ENCODE peak calls at places on chromosomes 4 and X, in seven cellular contexts. B is stomach, S is upper lobe of left lung, Y is tibial nerve, I is transverse colon, G is SK-N-SH, F is H1. K is an unnamed sample. For H3K4me1, the result is how much of the 10 kb centered on the place peaks cover.

GRCh38 chrX:104968241-104968640 is 252.3 kb downstream of the TEX13A start:
- DNase-seq in B (no peak), S (no peak), Y (no peak), I (no peak), G (no peak), F (no peak), K (no peak)

GRCh38 chrX:24229967-24230366 is 80.4 kb downstream of the ZFX start:
- DNase-seq in B (no peak), S (no peak), Y (no peak), I (no peak), G (no peak), F (no peak), K (no peak)

GRCh38 chr4:140083320-140083719 is 70.7 kb downstream of the MAML3 start:
- DNase-seq in B (no peak), S (no peak), Y (no peak), I (no peak), G (no peak), F (no peak), K (no peak)

GRCh38 chr4:118270492-118270891 is 82.3 kb downstream of the PRSS12 start:
- DNase-seq in B (no peak), S (no peak), Y (no peak), I (no peak), G (peak), F (no peak), K (no peak)

GRCh38 chr4:55437356-55437796 is 41.6 kb downstream of the TMEM165 start:
- DNase-seq in B (peak), S (no peak), Y (no peak), I (peak), G (no peak), F (no peak), K (no peak)

GRCh38 chr4:84632092-84632491 is 49.2 kb downstream of the CDS1 start:
- DNase-seq in B (no peak), S (no peak), Y (no peak), I (no peak), G (no peak), F (no peak), K (no peak)

GRCh38 chr4:2811830-2812599 is 19.1 kb downstream of the SH3BP2 start:
- DNase-seq in B (peak), S (peak), Y (peak), I (peak), G (peak), F (no peak), K (peak)

GRCh38 chrX:853304-853703 is 222.7 kb downstream of the SHOX start:
- DNase-seq in B (no peak), S (no peak), Y (no peak), I (no peak), G (no peak), F (no peak), K (no peak)

GRCh38 chr4:150381671-150382427 is 200.1 kb upstream of the MAB21L2 start:
- DNase-seq in B (no peak), S (no peak), Y (no peak), I (no peak), G (no peak), F (no peak), K (no peak)

GRCh38 chrX:53383376-53384087 is 38.9 kb downstream of the SMC1A start:
- DNase-seq in B (no peak), S (no peak), Y (no peak), I (no peak), G (no peak), F (no peak), K (no peak)

GRCh38 chr4:15809058-15809457 is 30.9 kb downstream of the CD38 start:
- DNase-seq in B (no peak), S (no peak), Y (no peak), I (no peak), G (no peak), F (no peak), K (no peak)

GRCh38 chr4:6688879-6689505 is 4.7 kb upstream of the S100P start:
- DNase-seq in B (peak), S (peak), Y (peak), I (peak), G (no peak), F (peak), K (no peak)

GRCh38 chrX:9759340-9759739 is 6.3 kb downstream of the GPR143 start:
- DNase-seq in B (no peak), S (no peak), Y (no peak), I (no peak), G (no peak), F (no peak), K (no peak)

GRCh38 chrX:17596546-17597205 is 140.6 kb upstream of the SCML1 start:
- DNase-seq in B (no peak), S (no peak), Y (no peak), I (no peak), G (no peak), F (no peak), K (no peak)

GRCh38 chr4:5863461-5864113 is 29.3 kb downstream of the CRMP1 start:
- DNase-seq in B (no peak), S (no peak), Y (no peak), I (no peak), G (no peak), F (no peak), K (no peak)

GRCh38 chr4:164229255-164229654 is 524.7 kb upstream of the SMIM31 start:
- DNase-seq in B (no peak), S (no peak), Y (no peak), I (no peak), G (no peak), F (no peak), K (no peak)

GRCh38 chr4:106681381-106681921 is 312.9 kb upstream of the GIMD1 start:
- DNase-seq in B (no peak), S (no peak), Y (no peak), I (no peak), G (no peak), F (no peak), K (peak)
- TF ChIP-seq EP300 in B (no peak), S (no peak), Y (no peak), I (no peak), G (no peak), F (no peak), K (no peak)

DNA sequence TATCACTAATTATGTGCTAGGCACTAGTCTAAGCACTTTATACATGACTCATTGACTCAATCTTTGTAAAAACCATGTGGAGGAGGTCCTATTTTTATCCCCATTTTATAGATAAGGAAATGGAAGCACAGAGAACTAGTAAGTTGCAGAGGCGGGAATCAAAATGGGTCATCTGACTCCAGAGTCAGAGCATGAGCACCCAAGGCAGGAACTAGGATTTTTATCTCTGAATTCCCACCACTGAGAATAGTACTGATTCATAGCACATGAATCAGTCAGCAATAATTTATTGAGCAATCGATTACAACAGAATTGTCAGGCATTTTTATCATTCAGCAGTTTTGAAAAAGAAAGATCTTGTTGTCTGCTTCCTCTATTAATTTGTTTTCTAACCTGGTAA is 19.3 kb downstream of the SCARB2 start:
- DNase-seq in B (no peak), S (peak), Y (no peak), I (no peak), G (no peak), F (no peak), K (no peak)
- H3K4me1 ChIP-seq in B (half or more), S (half or more), Y (half or more), I (under half), G (under half), F (under half), K (half or more)

GRCh38 chr4:142314686-142315085 is 531.4 kb downstream of the INPP4B start:
- DNase-seq in B (peak), S (peak), Y (no peak), I (peak), G (no peak), F (no peak), K (no peak)

GRCh38 chr4:142314183-142314582 is 531.9 kb downstream of the INPP4B start:
- DNase-seq in B (no peak), S (no peak), Y (no peak), I (peak), G (no peak), F (no peak), K (no peak)

GRCh38 chr4:142318280-142318679 is 527.8 kb downstream of the INPP4B start:
- DNase-seq in B (no peak), S (no peak), Y (no peak), I (no peak), G (no peak), F (no peak), K (no peak)

GRCh38 chr4:142316913-142317312 is 529.2 kb downstream of the INPP4B start:
- DNase-seq in B (no peak), S (no peak), Y (no peak), I (no peak), G (no peak), F (no peak), K (no peak)

GRCh38 chr4:142315999-142316398 is 530.1 kb downstream of the INPP4B start:
- DNase-seq in B (no peak), S (no peak), Y (no peak), I (no peak), G (no peak), F (no peak), K (no peak)
- TF ChIP-seq EP300 in B (no peak), S (no peak), Y (no peak), I (no peak), G (no peak), F (no peak), K (no peak)

DNA sequence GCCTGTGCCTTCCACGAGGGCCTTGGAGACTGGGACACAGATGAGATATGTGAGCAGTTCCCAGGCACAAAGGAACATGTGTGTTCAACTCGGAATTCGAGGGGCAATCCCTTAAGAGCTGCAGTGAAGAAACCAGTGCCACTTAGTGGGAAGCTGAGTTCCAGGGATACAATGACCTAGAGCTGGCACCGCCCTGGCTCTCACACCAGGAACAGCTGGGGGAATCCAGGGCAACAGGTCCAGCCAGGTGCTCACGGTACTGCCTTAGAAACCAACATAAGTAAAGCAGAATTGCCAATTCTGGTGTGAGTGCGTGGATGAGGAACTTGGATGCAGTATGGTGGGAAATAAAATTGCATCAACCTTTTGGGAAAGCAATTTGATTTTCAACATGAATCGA is 122.9 kb downstream of the AFAP1 start:
- DNase-seq in B (no peak), S (peak), Y (no peak), I (no peak), G (no peak), F (no peak), K (peak)
- H3K4me1 ChIP-seq in B (under half), S (under half), Y (half or more), I (under half), G (half or more), F (under half), K (under half)

DNA sequence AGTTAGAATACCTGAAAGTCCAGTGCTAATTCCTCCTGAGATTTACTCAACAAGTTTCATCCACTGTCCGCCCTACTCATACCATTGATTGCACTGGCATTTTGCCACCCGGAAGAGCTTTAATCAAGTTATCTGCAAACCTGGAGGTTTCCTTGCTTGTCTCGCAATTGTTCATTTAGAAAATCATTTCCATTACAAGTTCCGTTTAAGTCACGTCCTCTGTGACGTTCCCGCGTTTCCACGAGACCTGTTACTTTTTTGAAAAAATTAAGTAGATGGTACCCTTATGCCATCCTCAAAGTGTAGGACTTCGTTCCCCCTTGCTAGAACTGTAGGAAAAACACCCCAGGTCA is 764 bp upstream of the FRYL start:
- DNase-seq in B (peak), S (no peak), Y (no peak), I (peak), G (peak), F (no peak), K (peak)
- TF ChIP-seq EP300 in B (no peak), S (no peak), Y (no peak), I (no peak), G (no peak), F (no peak), K (no peak)

K was measured in sigmoid colon.